ENCODE peak calls at places on chromosomes 5 and 9, in four cellular contexts. One of them, this sample, is unnamed.

GRCh38 chr5:42520957-42521356 is 97.7 kb downstream of the GHR start:
- DNase-seq in RWPE2: no peak
- DNase-seq in neural progenitor cell: no peak
- DNase-seq in NCI-H510A treated with DMSO at 0.1 percent for 48 hours: no peak
- DNase-seq in this sample: no peak

GRCh38 chr5:10632110-10632903 is 68.4 kb downstream of the ANKRD33B start:
- DNase-seq in RWPE2: no peak
- DNase-seq in neural progenitor cell: no peak
- DNase-seq in NCI-H510A treated with DMSO at 0.1 percent for 48 hours: no peak
- DNase-seq in this sample: no peak

GRCh38 chr5:132963175-132964104 is at the start of gene AFF4:
- DNase-seq in RWPE2: peak; percentile 98
- DNase-seq in neural progenitor cell: peak; percentile 98
- DNase-seq in NCI-H510A treated with DMSO at 0.1 percent for 48 hours: peak; percentile 58
- DNase-seq in this sample: peak; percentile 77

GRCh38 chr5:73266309-73266708 is 93.3 kb downstream of the TMEM174 start:
- DNase-seq in RWPE2: no peak
- DNase-seq in neural progenitor cell: no peak
- DNase-seq in NCI-H510A treated with DMSO at 0.1 percent for 48 hours: no peak
- DNase-seq in this sample: no peak

GRCh38 chr9:110526426-110526825 is 53.1 kb downstream of the SVEP1 start:
- DNase-seq in RWPE2: no peak
- DNase-seq in neural progenitor cell: no peak
- DNase-seq in NCI-H510A treated with DMSO at 0.1 percent for 48 hours: no peak
- DNase-seq in this sample: no peak

GRCh38 chr5:38925154-38925925 is 79.5 kb downstream of the OSMR start:
- DNase-seq in RWPE2: no peak
- DNase-seq in neural progenitor cell: no peak
- DNase-seq in NCI-H510A treated with DMSO at 0.1 percent for 48 hours: no peak
- DNase-seq in this sample: no peak

GRCh38 chr5:31328031-31328430 is 134.5 kb downstream of the CDH6 start:
- DNase-seq in RWPE2: no peak
- DNase-seq in neural progenitor cell: no peak
- DNase-seq in NCI-H510A treated with DMSO at 0.1 percent for 48 hours: no peak
- DNase-seq in this sample: no peak

GRCh38 chr5:37598665-37599064 is 219.5 kb downstream of the WDR70 start:
- DNase-seq in RWPE2: no peak
- DNase-seq in neural progenitor cell: no peak
- DNase-seq in NCI-H510A treated with DMSO at 0.1 percent for 48 hours: no peak
- DNase-seq in this sample: no peak

GRCh38 chr5:83507431-83507830 is 35.9 kb downstream of the VCAN start:
- DNase-seq in RWPE2: no peak
- DNase-seq in neural progenitor cell: no peak
- DNase-seq in NCI-H510A treated with DMSO at 0.1 percent for 48 hours: no peak
- DNase-seq in this sample: no peak

GRCh38 chr9:23586906-23587305 is 239.1 kb downstream of the ELAVL2 start:
- DNase-seq in RWPE2: no peak
- DNase-seq in neural progenitor cell: no peak
- DNase-seq in NCI-H510A treated with DMSO at 0.1 percent for 48 hours: no peak
- DNase-seq in this sample: no peak

GRCh38 chr9:124420991-124421543 is 5.8 kb upstream of the PSMB7 start:
- DNase-seq in RWPE2: no peak
- DNase-seq in neural progenitor cell: no peak
- DNase-seq in NCI-H510A treated with DMSO at 0.1 percent for 48 hours: peak; percentile 14
- DNase-seq in this sample: peak; percentile 13

GRCh38 chr5:55485073-55485472 is 49.7 kb downstream of the PLPP1 start:
- DNase-seq in RWPE2: no peak
- DNase-seq in neural progenitor cell: no peak
- DNase-seq in NCI-H510A treated with DMSO at 0.1 percent for 48 hours: no peak
- DNase-seq in this sample: no peak

This sample was measured in NCI-H2227 treated with DMSO at 0.1 percent for 48 hours.